ENCODE peak calls at places on chromosomes 12 and 14, in seven cellular contexts. I is mesendoderm, P is neuronal stem cell, Y is mesenchymal stem cell, M is IMR-90, R is H1, E is H9. C is an unnamed sample.

GRCh38 chr14:52875707-52876106 is 75.1 kb downstream of the FERMT2 start:
- DNase-seq in I (no peak), P (no peak), Y (no peak), M (no peak), R (no peak), E (no peak), C (peak; percentile 51)

GRCh38 chr14:103974575-103974974 is 32.2 kb upstream of the RD3L start:
- DNase-seq in I (no peak), P (no peak), Y (no peak), M (no peak), R (no peak), E (no peak), C (no peak)

GRCh38 chr12:55664826-55665225 is 28.1 kb downstream of the OR10P1 start:
- DNase-seq in I (no peak), P (no peak), Y (no peak), M (no peak), R (no peak), E (no peak), C (no peak)

GRCh38 chr12:22925593-22925992 is 300.6 kb downstream of the ETNK1 start:
- DNase-seq in I (peak; percentile 77), P (no peak), Y (no peak), M (no peak), R (no peak), E (no peak), C (no peak)

GRCh38 chr12:130880411-130880885 is 8.6 kb downstream of the RAN start:
- DNase-seq in I (no peak), P (no peak), Y (no peak), M (no peak), R (no peak), E (no peak), C (no peak)

GRCh38 chr12:42648061-42648460 is 58.5 kb upstream of the PRICKLE1 start:
- DNase-seq in I (no peak), P (no peak), Y (no peak), M (no peak), R (no peak), E (no peak), C (no peak)

GRCh38 chr14:36834293-36834692 is 172.6 kb downstream of the PAX9 start:
- DNase-seq in I (no peak), P (no peak), Y (no peak), M (no peak), R (no peak), E (no peak), C (no peak)

GRCh38 chr12:65606008-65606766 is 218.1 kb upstream of the HMGA2 start:
- DNase-seq in I (no peak), P (no peak), Y (no peak), M (no peak), R (no peak), E (no peak), C (no peak)

GRCh38 chr14:22882529-22883190 is 362 bp upstream of the REM2 start:
- DNase-seq in I (peak; percentile 92), P (no peak), Y (peak; percentile 66), M (peak; percentile 46), R (no peak), E (peak; percentile 69), C (peak; percentile 49)

GRCh38 chr12:42507031-42507430 is 82.5 kb downstream of the PRICKLE1 start:
- DNase-seq in I (no peak), P (no peak), Y (no peak), M (no peak), R (no peak), E (no peak), C (no peak)

GRCh38 chr12:76186507-76186906 is 102.0 kb upstream of the NAP1L1 start:
- DNase-seq in I (no peak), P (no peak), Y (no peak), M (peak; percentile 64), R (no peak), E (no peak), C (peak; percentile 10)

GRCh38 chr12:109047081-109047805 is 5.1 kb upstream of the USP30 start:
- DNase-seq in I (no peak), P (no peak), Y (peak; percentile 24), M (peak; percentile 16), R (no peak), E (no peak), C (no peak)

GRCh38 chr14:68062651-68063050 is 243.1 kb downstream of the RAD51B start:
- DNase-seq in I (no peak), P (no peak), Y (no peak), M (no peak), R (no peak), E (no peak), C (no peak)

GRCh38 chr12:124004233-124004875 is 31.3 kb downstream of the ZNF664 start:
- DNase-seq in I (no peak), P (no peak), Y (peak; percentile 81), M (peak; percentile 51), R (no peak), E (no peak), C (no peak)

GRCh38 chr12:124007356-124007755 is 34.3 kb downstream of the ZNF664 start:
- DNase-seq in I (no peak), P (no peak), Y (no peak), M (no peak), R (no peak), E (no peak), C (no peak)

GRCh38 chr12:124007810-124008570 is 35.0 kb downstream of the ZNF664 start:
- DNase-seq in I (no peak), P (no peak), Y (peak; percentile 45), M (peak; percentile 75), R (no peak), E (no peak), C (no peak)

GRCh38 chr12:124006582-124007170 is 33.7 kb downstream of the ZNF664 start:
- DNase-seq in I (no peak), P (no peak), Y (no peak), M (no peak), R (no peak), E (no peak), C (no peak)

DNA sequence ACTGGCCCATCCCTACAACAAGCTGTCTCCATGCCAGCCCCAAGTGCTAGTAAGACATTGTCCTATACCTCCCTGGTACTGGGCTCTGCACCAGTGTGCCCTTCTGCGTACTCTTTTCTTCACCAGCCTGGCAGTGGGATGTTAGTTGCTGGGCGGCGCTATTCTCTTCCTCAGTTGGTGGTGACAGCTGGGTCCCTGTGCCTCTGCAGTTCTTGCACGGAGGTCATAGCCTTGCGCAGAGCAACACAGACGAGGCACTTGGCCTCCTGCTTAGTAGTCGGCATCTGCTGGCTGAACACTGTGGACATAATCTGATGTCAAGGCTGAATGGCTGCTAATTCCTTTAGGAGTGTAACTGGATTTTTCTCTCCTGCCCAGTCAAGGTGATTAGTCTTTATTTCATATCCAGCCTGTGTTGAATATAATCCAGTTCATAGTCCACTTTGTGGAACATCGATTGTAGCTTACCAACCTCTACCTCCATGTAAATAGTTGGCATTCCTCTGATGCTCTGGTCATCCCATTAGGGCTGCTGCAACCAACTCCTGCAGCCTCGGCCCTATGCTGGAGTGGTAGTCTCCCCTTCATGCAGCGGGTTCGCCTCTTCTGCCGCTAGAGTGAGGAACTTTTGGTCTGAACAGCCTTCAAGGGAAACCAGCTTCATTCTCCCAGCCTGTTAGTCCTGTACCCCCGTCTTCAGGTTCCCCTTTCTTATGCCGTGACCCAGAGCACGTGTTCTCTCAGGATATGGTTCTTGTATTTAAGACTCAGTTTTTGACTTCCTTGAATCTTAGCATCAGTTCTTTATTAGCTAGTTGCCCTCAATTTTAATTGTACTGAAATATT is 32.9 kb downstream of the ZNF664 start:
- DNase-seq in I (no peak), P (no peak), Y (no peak), M (no peak), R (no peak), E (no peak), C (peak; percentile 2)
- H3K9ac ChIP-seq in I (no peak overlapping the region), P (no peak overlapping the region), Y (no peak overlapping the region), M (no peak overlapping the region), R (no peak overlapping the region), E (no peak overlapping the region), C (no peak overlapping the region)

GRCh38 chr12:32451816-32452215 is 52.5 kb downstream of the FGD4 start:
- DNase-seq in I (no peak), P (no peak), Y (no peak), M (no peak), R (no peak), E (no peak), C (no peak)

GRCh38 chr12:32454075-32454474 is 54.7 kb downstream of the FGD4 start:
- DNase-seq in I (peak; percentile 95), P (peak; percentile 65), Y (peak; percentile 60), M (peak; percentile 67), R (peak; percentile 27), E (no peak), C (no peak)

GRCh38 chr12:32457251-32458025 is 58.1 kb downstream of the FGD4 start:
- DNase-seq in I (no peak), P (no peak), Y (peak; percentile 15), M (peak; percentile 53), R (no peak), E (no peak), C (no peak)

GRCh38 chr12:32455607-32456063 is 56.3 kb downstream of the FGD4 start:
- DNase-seq in I (peak; percentile 59), P (peak; percentile 32), Y (peak; percentile 77), M (peak; percentile 82), R (no peak), E (no peak), C (peak; percentile 30)

DNA sequence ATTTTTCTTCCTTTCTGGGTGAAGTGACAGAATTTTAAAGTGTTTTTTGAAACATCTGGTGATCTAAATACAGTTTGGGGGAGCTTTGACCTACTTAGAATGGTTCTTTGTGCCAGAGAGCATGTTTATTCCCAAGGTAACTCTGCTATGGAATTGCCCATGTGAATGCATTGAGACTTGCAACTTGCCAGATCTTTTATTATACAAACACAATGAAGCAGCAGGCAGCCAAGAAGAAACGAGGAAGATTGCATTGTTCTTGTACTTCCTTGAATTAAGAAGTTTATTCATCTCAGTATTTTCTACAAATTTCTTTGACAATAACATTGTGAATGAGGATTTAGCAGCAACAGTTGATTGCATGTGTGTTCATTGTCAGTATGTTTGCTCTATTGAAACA is 55.5 kb downstream of the FGD4 start:
- DNase-seq in I (peak; percentile 69), P (peak; percentile 76), Y (peak; percentile 9), M (no peak), R (peak; percentile 46), E (peak; percentile 58), C (no peak)
- H3K4me2 ChIP-seq in I (no peak overlapping the region), P (peak overlapping the region; percentile 11), Y (no peak overlapping the region), M (no peak overlapping the region), R (peak overlapping the region; percentile 61), E (peak overlapping the region; percentile 43), C (no peak overlapping the region)

DNA sequence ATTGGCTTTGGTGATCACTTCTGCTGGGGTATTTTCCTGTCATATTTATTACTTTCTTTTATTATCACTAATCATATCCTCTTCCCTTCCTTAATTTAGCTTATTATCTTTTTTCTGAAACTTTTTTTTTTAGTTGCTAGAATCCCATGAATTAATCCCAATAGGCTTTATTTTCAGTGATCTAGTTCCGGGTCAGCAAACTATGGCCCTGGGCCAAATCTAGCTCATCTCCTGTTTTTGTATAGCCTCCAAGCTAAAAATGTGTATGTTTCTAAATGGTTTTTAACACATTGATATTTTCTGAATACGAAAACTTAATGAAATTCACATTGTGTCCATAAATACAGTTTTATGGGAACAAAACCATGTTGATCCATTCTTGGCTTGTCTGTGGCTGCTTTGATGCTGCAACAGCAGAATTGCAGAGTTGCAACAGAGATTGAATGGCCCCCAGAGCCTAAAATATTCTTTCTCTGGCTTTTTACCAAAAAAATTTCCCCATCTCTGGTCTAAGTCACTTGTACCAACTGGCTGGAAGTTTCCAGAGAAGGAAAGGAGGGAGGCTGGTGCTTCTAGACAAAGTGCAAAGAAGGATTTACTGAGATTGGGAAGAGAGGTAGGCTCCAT is 47.5 kb downstream of the ZNF664 start:
- DNase-seq in I (no peak), P (no peak), Y (peak; percentile 54), M (no peak), R (no peak), E (no peak), C (no peak)
- H3K18ac ChIP-seq in I (no peak overlapping the region), P (no peak overlapping the region), Y (peak overlapping the region; percentile 6), M (no peak overlapping the region), R (no peak overlapping the region), E (no peak overlapping the region), C (no peak overlapping the region)

GRCh38 chr12:5395443-5396401 is 36.2 kb upstream of the NTF3 start:
- DNase-seq in I (peak; percentile 11), P (no peak), Y (no peak), M (no peak), R (no peak), E (no peak), C (no peak)
- H3K9ac ChIP-seq in I (no peak overlapping the region), P (no peak overlapping the region), Y (no peak overlapping the region), M (no peak overlapping the region), R (no peak overlapping the region), E (no peak overlapping the region), C (no peak overlapping the region)

C was measured in trophoblast cell.